ENCODE peak calls at places on chromosomes 11 and 22, in four cellular contexts. One of them, this sample, is unnamed.

GRCh38 chr22:24695958-24696511 is 78.5 kb downstream of the PIWIL3 start:
- DNase-seq in K562: peak
- DNase-seq in NCI-H510A treated with DMSO at 0.1 percent for 48 hours: peak
- DNase-seq in GM23338: peak
- DNase-seq in this sample: peak

GRCh38 chr11:2801711-2802388 is 83.7 kb downstream of the CDKN1C start:
- DNase-seq in GM23338: no peak
- DNase-seq in K562: no peak
- DNase-seq in NCI-H510A treated with DMSO at 0.1 percent for 48 hours: no peak
- DNase-seq in this sample: no peak

GRCh38 chr11:118156531-118157185 is 4.0 kb upstream of the SCN4B start:
- DNase-seq in K562: peak
- DNase-seq in NCI-H510A treated with DMSO at 0.1 percent for 48 hours: peak
- DNase-seq in GM23338: peak
- DNase-seq in this sample: no peak

GRCh38 chr22:42070517-42071422 is at the start of gene NAGA:
- DNase-seq in NCI-H510A treated with DMSO at 0.1 percent for 48 hours: peak
- DNase-seq in GM23338: peak
- DNase-seq in K562: peak
- DNase-seq in this sample: peak

GRCh38 chr22:50056214-50056972 is 1.7 kb downstream of the TTLL8 start:
- DNase-seq in NCI-H510A treated with DMSO at 0.1 percent for 48 hours: no peak
- DNase-seq in GM23338: peak
- DNase-seq in K562: no peak
- DNase-seq in this sample: no peak

GRCh38 chr11:61914471-61915171 is 2.7 kb downstream of the RAB3IL1 start:
- DNase-seq in K562: no peak
- DNase-seq in NCI-H510A treated with DMSO at 0.1 percent for 48 hours: no peak
- DNase-seq in GM23338: no peak
- DNase-seq in this sample: no peak

GRCh38 chr11:17765381-17766359 is 31.1 kb downstream of the KCNC1 start:
- DNase-seq in K562: peak
- DNase-seq in NCI-H510A treated with DMSO at 0.1 percent for 48 hours: no peak
- DNase-seq in GM23338: peak
- DNase-seq in this sample: no peak

GRCh38 chr11:68215087-68215445 is 2.0 kb upstream of the KMT5B start:
- DNase-seq in NCI-H510A treated with DMSO at 0.1 percent for 48 hours: no peak
- DNase-seq in GM23338: no peak
- DNase-seq in K562: peak
- DNase-seq in this sample: no peak

GRCh38 chr11:117986981-117987495 is 844 bp downstream of the IL10RA start:
- DNase-seq in K562: no peak
- DNase-seq in GM23338: no peak
- DNase-seq in NCI-H510A treated with DMSO at 0.1 percent for 48 hours: no peak
- DNase-seq in this sample: no peak

GRCh38 chr11:60500276-60500935 is 7.8 kb downstream of the MS4A12 start:
- DNase-seq in GM23338: peak
- DNase-seq in K562: no peak
- DNase-seq in NCI-H510A treated with DMSO at 0.1 percent for 48 hours: no peak
- DNase-seq in this sample: peak

GRCh38 chr11:46388619-46389449 is 2.7 kb downstream of the CHRM4 start:
- DNase-seq in K562: peak
- DNase-seq in NCI-H510A treated with DMSO at 0.1 percent for 48 hours: no peak
- DNase-seq in GM23338: peak
- DNase-seq in this sample: peak

GRCh38 chr11:15627560-15627959 is 512.8 kb downstream of the INSC start:
- DNase-seq in K562: no peak
- DNase-seq in GM23338: no peak
- DNase-seq in NCI-H510A treated with DMSO at 0.1 percent for 48 hours: no peak
- DNase-seq in this sample: no peak

GRCh38 chr11:131064373-131064991 is 148.2 kb upstream of the SNX19 start:
- DNase-seq in K562: peak
- DNase-seq in GM23338: peak
- DNase-seq in NCI-H510A treated with DMSO at 0.1 percent for 48 hours: no peak
- DNase-seq in this sample: peak

GRCh38 chr11:112822478-112823274 is 138.5 kb upstream of the NCAM1 start:
- DNase-seq in K562: no peak
- DNase-seq in GM23338: peak
- DNase-seq in NCI-H510A treated with DMSO at 0.1 percent for 48 hours: peak
- DNase-seq in this sample: peak

GRCh38 chr11:15618583-15619032 is 503.9 kb downstream of the INSC start:
- DNase-seq in NCI-H510A treated with DMSO at 0.1 percent for 48 hours: no peak
- DNase-seq in GM23338: no peak
- DNase-seq in K562: no peak
- DNase-seq in this sample: no peak

GRCh38 chr11:76119779-76120178 is 86.5 kb downstream of the WNT11 start:
- DNase-seq in NCI-H510A treated with DMSO at 0.1 percent for 48 hours: no peak
- DNase-seq in K562: no peak
- DNase-seq in GM23338: no peak
- DNase-seq in this sample: no peak

GRCh38 chr11:77487790-77488189 is 13.9 kb upstream of the PAK1 start:
- DNase-seq in K562: no peak
- DNase-seq in NCI-H510A treated with DMSO at 0.1 percent for 48 hours: no peak
- DNase-seq in GM23338: no peak
- DNase-seq in this sample: no peak

GRCh38 chr11:57511741-57512430 is 3.6 kb downstream of the SLC43A1 start:
- DNase-seq in K562: no peak
- DNase-seq in GM23338: no peak
- DNase-seq in NCI-H510A treated with DMSO at 0.1 percent for 48 hours: no peak
- DNase-seq in this sample: no peak

GRCh38 chr11:14980854-14981253 is 8.7 kb upstream of the CALCA start:
- DNase-seq in K562: no peak
- DNase-seq in GM23338: no peak
- DNase-seq in NCI-H510A treated with DMSO at 0.1 percent for 48 hours: no peak
- DNase-seq in this sample: no peak

GRCh38 chr22:37218771-37219411 is 6.6 kb upstream of the SSTR3 start:
- DNase-seq in GM23338: no peak
- DNase-seq in K562: no peak
- DNase-seq in NCI-H510A treated with DMSO at 0.1 percent for 48 hours: no peak
- DNase-seq in this sample: no peak

GRCh38 chr11:71502871-71503435 is 24.1 kb upstream of the KRTAP5-7 start:
- DNase-seq in NCI-H510A treated with DMSO at 0.1 percent for 48 hours: no peak
- DNase-seq in GM23338: no peak
- DNase-seq in K562: no peak
- DNase-seq in this sample: no peak

GRCh38 chr22:20583471-20583922 is 76.1 kb downstream of the MED15 start:
- DNase-seq in NCI-H510A treated with DMSO at 0.1 percent for 48 hours: no peak
- DNase-seq in GM23338: peak
- DNase-seq in K562: peak
- DNase-seq in this sample: no peak

GRCh38 chr11:116993599-116993998 is 104.6 kb downstream of the SIK3 start:
- DNase-seq in NCI-H510A treated with DMSO at 0.1 percent for 48 hours: no peak
- DNase-seq in K562: no peak
- DNase-seq in GM23338: peak
- DNase-seq in this sample: no peak